ENCODE peak calls at places on chromosome 9, in nine cellular contexts. One of them, this sample, is unnamed.

GRCh38 chr9:34446468-34446891 is 11.9 kb downstream of the FAM219A start:
- DNase-seq in adrenal gland: no peak
- DNase-seq in dorsolateral prefrontal cortex: no peak
- DNase-seq in lung: no peak
- DNase-seq in bronchial epithelial cell: no peak
- DNase-seq in uterus: no peak
- DNase-seq in cardiac muscle cell: peak
- DNase-seq in type B pancreatic cell: no peak
- DNase-seq in NB4: no peak
- DNase-seq in this sample: no peak

GRCh38 chr9:69696802-69697201 is 24.6 kb upstream of the APBA1 start:
- DNase-seq in NB4: no peak
- DNase-seq in dorsolateral prefrontal cortex: no peak
- DNase-seq in adrenal gland: no peak
- DNase-seq in cardiac muscle cell: no peak
- DNase-seq in lung: no peak
- DNase-seq in bronchial epithelial cell: no peak
- DNase-seq in type B pancreatic cell: no peak
- DNase-seq in uterus: no peak
- DNase-seq in this sample: no peak

GRCh38 chr9:127175764-127176163 is 53.3 kb upstream of the ANGPTL2 start:
- DNase-seq in lung: no peak
- DNase-seq in type B pancreatic cell: peak
- DNase-seq in adrenal gland: peak
- DNase-seq in dorsolateral prefrontal cortex: no peak
- DNase-seq in uterus: no peak
- DNase-seq in cardiac muscle cell: no peak
- DNase-seq in bronchial epithelial cell: no peak
- DNase-seq in NB4: no peak
- DNase-seq in this sample: no peak

GRCh38 chr9:137278061-137278912 is 761 bp downstream of the TOR4A start:
- DNase-seq in adrenal gland: no peak
- DNase-seq in NB4: peak
- DNase-seq in lung: no peak
- DNase-seq in bronchial epithelial cell: no peak
- DNase-seq in cardiac muscle cell: peak
- DNase-seq in uterus: no peak
- DNase-seq in type B pancreatic cell: peak
- DNase-seq in dorsolateral prefrontal cortex: no peak
- DNase-seq in this sample: no peak

GRCh38 chr9:126485662-126486061 is 128.1 kb upstream of the LMX1B start:
- DNase-seq in NB4: no peak
- DNase-seq in dorsolateral prefrontal cortex: no peak
- DNase-seq in cardiac muscle cell: no peak
- DNase-seq in bronchial epithelial cell: no peak
- DNase-seq in uterus: no peak
- DNase-seq in lung: no peak
- DNase-seq in adrenal gland: no peak
- DNase-seq in type B pancreatic cell: no peak
- DNase-seq in this sample: no peak

GRCh38 chr9:135662758-135663450 is at the start of gene LCN9:
- DNase-seq in cardiac muscle cell: peak
- DNase-seq in bronchial epithelial cell: no peak
- DNase-seq in NB4: no peak
- DNase-seq in lung: no peak
- DNase-seq in dorsolateral prefrontal cortex: peak
- DNase-seq in uterus: no peak
- DNase-seq in type B pancreatic cell: no peak
- DNase-seq in adrenal gland: no peak
- DNase-seq in this sample: peak

GRCh38 chr9:121261107-121261460 is 6.9 kb upstream of the GSN start:
- DNase-seq in NB4: peak
- DNase-seq in bronchial epithelial cell: peak
- DNase-seq in lung: no peak
- DNase-seq in dorsolateral prefrontal cortex: peak
- DNase-seq in adrenal gland: no peak
- DNase-seq in cardiac muscle cell: peak
- DNase-seq in type B pancreatic cell: no peak
- DNase-seq in uterus: no peak
- DNase-seq in this sample: peak

GRCh38 chr9:34400275-34400674 is 23.6 kb upstream of the MYORG start:
- DNase-seq in bronchial epithelial cell: no peak
- DNase-seq in adrenal gland: no peak
- DNase-seq in NB4: no peak
- DNase-seq in lung: no peak
- DNase-seq in dorsolateral prefrontal cortex: no peak
- DNase-seq in uterus: no peak
- DNase-seq in type B pancreatic cell: no peak
- DNase-seq in cardiac muscle cell: no peak
- DNase-seq in this sample: no peak

GRCh38 chr9:6354072-6354686 is 26.0 kb downstream of the TPD52L3 start:
- DNase-seq in lung: no peak
- DNase-seq in type B pancreatic cell: no peak
- DNase-seq in NB4: peak
- DNase-seq in bronchial epithelial cell: peak
- DNase-seq in dorsolateral prefrontal cortex: no peak
- DNase-seq in uterus: no peak
- DNase-seq in cardiac muscle cell: peak
- DNase-seq in adrenal gland: peak
- DNase-seq in this sample: peak

GRCh38 chr9:135959814-135960213 is 1.4 kb downstream of the UBAC1 start:
- DNase-seq in NB4: no peak
- DNase-seq in uterus: no peak
- DNase-seq in dorsolateral prefrontal cortex: no peak
- DNase-seq in bronchial epithelial cell: peak
- DNase-seq in adrenal gland: no peak
- DNase-seq in cardiac muscle cell: no peak
- DNase-seq in type B pancreatic cell: no peak
- DNase-seq in lung: no peak
- DNase-seq in this sample: no peak

GRCh38 chr9:134294228-134295071 is 31.8 kb upstream of the RXRA start:
- DNase-seq in bronchial epithelial cell: no peak
- DNase-seq in dorsolateral prefrontal cortex: no peak
- DNase-seq in type B pancreatic cell: no peak
- DNase-seq in lung: no peak
- DNase-seq in NB4: no peak
- DNase-seq in uterus: peak
- DNase-seq in cardiac muscle cell: peak
- DNase-seq in adrenal gland: no peak
- DNase-seq in this sample: no peak

GRCh38 chr9:36839131-36839885 is 194.8 kb downstream of the PAX5 start:
- DNase-seq in cardiac muscle cell: no peak
- DNase-seq in bronchial epithelial cell: no peak
- DNase-seq in dorsolateral prefrontal cortex: no peak
- DNase-seq in type B pancreatic cell: no peak
- DNase-seq in adrenal gland: no peak
- DNase-seq in lung: no peak
- DNase-seq in uterus: no peak
- DNase-seq in NB4: no peak
- DNase-seq in this sample: no peak

DNA sequence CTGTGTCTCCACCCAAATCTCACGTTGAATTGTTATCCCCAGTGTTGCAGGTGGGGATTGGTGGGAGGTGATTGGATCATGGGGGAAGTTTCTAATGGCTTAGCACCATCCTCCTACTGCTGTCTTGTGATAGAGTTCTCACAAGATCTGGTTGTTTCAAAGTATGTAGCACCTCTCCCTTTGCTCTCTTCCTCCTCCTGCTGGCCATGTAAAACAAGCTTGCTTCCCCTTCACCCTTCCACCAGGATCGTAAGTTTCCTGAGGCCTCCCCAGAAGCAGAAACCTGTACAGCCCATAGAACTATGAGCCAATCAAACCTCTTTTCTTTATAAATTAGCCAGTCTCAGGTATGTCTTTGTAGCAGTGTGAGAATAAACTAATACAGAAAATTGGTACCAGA is 214.7 kb upstream of the C9orf72 start:
- DNase-seq in bronchial epithelial cell: peak
- DNase-seq in adrenal gland: no peak
- DNase-seq in NB4: peak
- DNase-seq in dorsolateral prefrontal cortex: no peak
- DNase-seq in cardiac muscle cell: peak
- DNase-seq in lung: no peak
- DNase-seq in type B pancreatic cell: no peak
- DNase-seq in uterus: no peak
- DNase-seq in this sample: peak
- TF ChIP-seq CTCF in bronchial epithelial cell: peak
- TF ChIP-seq CTCF in adrenal gland: no peak
- TF ChIP-seq CTCF in NB4: peak
- TF ChIP-seq CTCF in dorsolateral prefrontal cortex: no peak
- TF ChIP-seq CTCF in cardiac muscle cell: peak
- TF ChIP-seq CTCF in lung: no peak
- TF ChIP-seq CTCF in type B pancreatic cell: peak
- TF ChIP-seq CTCF in uterus: no peak
- TF ChIP-seq CTCF in this sample: peak

DNA sequence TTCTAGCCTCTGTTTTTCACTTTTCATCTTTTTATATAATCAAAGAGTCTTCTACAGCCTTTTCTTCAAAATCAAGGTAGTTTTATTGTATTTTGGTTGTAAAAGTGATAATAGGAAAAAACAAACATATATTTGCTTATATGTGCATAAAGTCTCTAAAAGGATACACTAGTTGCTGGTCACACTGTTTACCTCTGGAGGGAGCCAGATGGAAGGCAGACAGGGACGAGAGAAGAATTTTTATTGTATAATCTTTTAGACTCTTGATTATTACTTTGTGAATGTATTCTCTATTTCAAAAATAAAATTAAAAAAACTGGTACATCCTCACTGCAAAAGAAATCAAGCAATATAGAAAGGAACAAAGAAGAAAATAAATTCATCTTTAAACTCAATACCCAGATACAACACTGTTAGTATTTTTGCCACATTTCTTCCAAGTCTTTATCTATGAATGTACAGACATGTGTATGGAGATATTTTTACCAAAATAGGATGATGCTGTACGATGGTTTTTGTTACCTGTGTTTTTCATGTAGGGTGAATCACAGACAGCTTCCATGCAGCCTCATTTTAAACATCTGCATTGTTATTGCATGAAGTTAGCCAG is 6.1 kb upstream of the RNF183 start:
- DNase-seq in bronchial epithelial cell: peak
- DNase-seq in dorsolateral prefrontal cortex: no peak
- DNase-seq in lung: no peak
- DNase-seq in NB4: peak
- DNase-seq in adrenal gland: peak
- DNase-seq in cardiac muscle cell: peak
- DNase-seq in uterus: no peak
- DNase-seq in type B pancreatic cell: no peak
- DNase-seq in this sample: peak
- TF ChIP-seq CTCF in bronchial epithelial cell: peak
- TF ChIP-seq CTCF in dorsolateral prefrontal cortex: peak
- TF ChIP-seq CTCF in lung: no peak
- TF ChIP-seq CTCF in NB4: peak
- TF ChIP-seq CTCF in adrenal gland: peak
- TF ChIP-seq CTCF in cardiac muscle cell: peak
- TF ChIP-seq CTCF in uterus: no peak
- TF ChIP-seq CTCF in type B pancreatic cell: peak
- TF ChIP-seq CTCF in this sample: peak

GRCh38 chr9:129330711-129331279 is 152.7 kb upstream of the IER5L start:
- DNase-seq in NB4: peak
- DNase-seq in cardiac muscle cell: peak
- DNase-seq in adrenal gland: no peak
- DNase-seq in uterus: no peak
- DNase-seq in type B pancreatic cell: no peak
- DNase-seq in dorsolateral prefrontal cortex: no peak
- DNase-seq in lung: no peak
- DNase-seq in bronchial epithelial cell: no peak
- DNase-seq in this sample: peak

GRCh38 chr9:129333613-129333960 is 155.5 kb upstream of the IER5L start:
- DNase-seq in bronchial epithelial cell: no peak
- DNase-seq in uterus: no peak
- DNase-seq in type B pancreatic cell: no peak
- DNase-seq in adrenal gland: peak
- DNase-seq in dorsolateral prefrontal cortex: no peak
- DNase-seq in lung: peak
- DNase-seq in NB4: no peak
- DNase-seq in cardiac muscle cell: no peak
- DNase-seq in this sample: no peak

GRCh38 chr9:129332581-129332980 is 154.5 kb upstream of the IER5L start:
- DNase-seq in uterus: no peak
- DNase-seq in bronchial epithelial cell: no peak
- DNase-seq in cardiac muscle cell: no peak
- DNase-seq in type B pancreatic cell: no peak
- DNase-seq in dorsolateral prefrontal cortex: no peak
- DNase-seq in NB4: no peak
- DNase-seq in adrenal gland: no peak
- DNase-seq in lung: no peak
- DNase-seq in this sample: no peak

GRCh38 chr9:129331366-129331765 is 153.3 kb upstream of the IER5L start:
- DNase-seq in adrenal gland: no peak
- DNase-seq in NB4: no peak
- DNase-seq in lung: no peak
- DNase-seq in bronchial epithelial cell: no peak
- DNase-seq in uterus: no peak
- DNase-seq in cardiac muscle cell: no peak
- DNase-seq in type B pancreatic cell: no peak
- DNase-seq in dorsolateral prefrontal cortex: no peak
- DNase-seq in this sample: no peak

GRCh38 chr9:129331772-129332512 is 153.9 kb upstream of the IER5L start:
- DNase-seq in bronchial epithelial cell: peak
- DNase-seq in lung: no peak
- DNase-seq in adrenal gland: no peak
- DNase-seq in cardiac muscle cell: no peak
- DNase-seq in dorsolateral prefrontal cortex: no peak
- DNase-seq in uterus: no peak
- DNase-seq in NB4: no peak
- DNase-seq in type B pancreatic cell: no peak
- DNase-seq in this sample: no peak
- TF ChIP-seq CTCF in bronchial epithelial cell: peak
- TF ChIP-seq CTCF in lung: no peak
- TF ChIP-seq CTCF in adrenal gland: no peak
- TF ChIP-seq CTCF in cardiac muscle cell: no peak
- TF ChIP-seq CTCF in dorsolateral prefrontal cortex: no peak
- TF ChIP-seq CTCF in uterus: no peak
- TF ChIP-seq CTCF in NB4: no peak
- TF ChIP-seq CTCF in type B pancreatic cell: no peak
- TF ChIP-seq CTCF in this sample: no peak

DNA sequence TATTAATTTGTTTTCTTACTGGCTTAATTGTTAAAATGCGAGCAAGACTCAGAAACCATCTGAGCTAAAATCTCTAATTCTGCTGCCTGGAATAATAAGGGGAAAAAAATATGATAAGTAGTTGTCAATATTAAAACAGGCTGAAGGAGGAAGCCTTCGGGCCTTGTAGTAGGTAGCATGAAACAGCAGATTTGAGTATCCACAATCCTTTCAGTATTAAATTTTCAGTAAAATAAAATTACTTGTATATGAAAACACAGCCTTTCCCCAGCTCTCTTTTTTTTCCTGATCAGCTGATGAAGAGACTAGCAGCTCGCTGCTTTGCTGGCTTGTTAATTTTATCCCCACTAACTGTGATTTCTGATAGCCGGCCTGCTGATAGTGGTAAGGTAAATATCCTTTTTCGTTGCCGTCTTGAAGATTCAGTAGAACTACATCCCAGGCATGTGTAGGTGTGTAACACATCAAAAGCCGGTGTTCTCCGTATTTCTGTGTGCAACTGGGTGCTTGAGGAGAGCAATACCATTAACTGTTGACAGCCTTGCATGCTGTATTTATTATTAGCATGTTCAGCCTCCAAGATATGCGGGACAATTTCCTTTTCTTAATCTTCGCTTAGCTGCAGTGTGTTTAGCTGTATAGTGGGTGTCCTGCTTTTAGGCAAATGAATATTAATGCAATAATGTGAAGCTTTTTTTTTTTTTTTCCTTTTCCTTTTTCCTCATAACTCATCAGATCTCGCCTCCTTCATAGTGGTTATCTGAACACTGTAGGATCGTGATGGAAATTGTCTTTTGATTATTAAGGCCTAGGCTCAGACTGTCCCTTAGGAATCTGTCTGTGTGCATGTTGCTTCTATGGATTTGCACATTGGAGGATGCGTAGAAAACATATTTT is 144.6 kb downstream of the SMARCA2 start:
- DNase-seq in cardiac muscle cell: peak
- DNase-seq in NB4: no peak
- DNase-seq in adrenal gland: no peak
- DNase-seq in uterus: no peak
- DNase-seq in type B pancreatic cell: no peak
- DNase-seq in bronchial epithelial cell: peak
- DNase-seq in lung: no peak
- DNase-seq in dorsolateral prefrontal cortex: no peak
- DNase-seq in this sample: peak
- TF ChIP-seq CTCF in cardiac muscle cell: no peak
- TF ChIP-seq CTCF in NB4: no peak
- TF ChIP-seq CTCF in adrenal gland: no peak
- TF ChIP-seq CTCF in uterus: no peak
- TF ChIP-seq CTCF in type B pancreatic cell: no peak
- TF ChIP-seq CTCF in bronchial epithelial cell: no peak
- TF ChIP-seq CTCF in lung: no peak
- TF ChIP-seq CTCF in dorsolateral prefrontal cortex: no peak
- TF ChIP-seq CTCF in this sample: no peak